ENCODE peak calls at places on chromosomes 12 and 14, in five cellular contexts. J, Z, I, G and W are unnamed samples.

GRCh38 chr12:130663510-130663909 is 52.6 kb downstream of the RIMBP2 start:
- DNase-seq in J (no peak), G (no peak), Z (no peak), I (no peak), W (no peak)

GRCh38 chr14:65753061-65753460 is 340.5 kb downstream of the FUT8 start:
- DNase-seq in G (no peak), I (no peak), Z (no peak), J (no peak), W (no peak)

GRCh38 chr14:93263416-93263815 is 56.4 kb downstream of the UBR7 start:
- DNase-seq in G (peak; percentile 5), Z (no peak), J (no peak), I (no peak), W (no peak)

GRCh38 chr14:76473381-76474263 is 97.7 kb downstream of the ESRRB start:
- DNase-seq in J (peak; percentile 82), Z (no peak), G (no peak), I (peak; percentile 67), W (no peak)

GRCh38 chr14:105475269-105475915 is 771 bp downstream of the CRIP2 start:
- DNase-seq in Z (no peak), G (no peak), I (no peak), J (no peak), W (no peak)

GRCh38 chr12:25806271-25806670 is 152.2 kb upstream of the RASSF8 start:
- DNase-seq in I (no peak), G (peak; percentile 58), Z (no peak), J (no peak), W (no peak)

GRCh38 chr14:77170045-77170444 is 11.6 kb upstream of the TMEM63C start:
- DNase-seq in Z (no peak), J (no peak), I (no peak), G (no peak), W (no peak)

GRCh38 chr14:20848316-20848954 is 42.8 kb upstream of the RNASE3 start:
- DNase-seq in J (no peak), I (no peak), G (no peak), Z (no peak), W (no peak)

GRCh38 chr14:102760485-102761193 is 16.6 kb upstream of the TRAF3 start:
- DNase-seq in G (no peak), Z (no peak), I (no peak), J (no peak), W (no peak)

GRCh38 chr12:72102150-72102549 is 163.5 kb downstream of the TPH2 start:
- DNase-seq in Z (no peak), I (no peak), J (no peak), G (no peak), W (no peak)

GRCh38 chr14:76135722-76136121 is 16.0 kb upstream of the GPATCH2L start:
- DNase-seq in J (no peak), Z (no peak), G (no peak), I (no peak), W (no peak)

GRCh38 chr12:47271800-47272230 is 192.1 kb upstream of the AMIGO2 start:
- DNase-seq in Z (no peak), J (no peak), G (no peak), I (no peak), W (no peak)

GRCh38 chr12:130162267-130162666 is at the start of gene FZD10:
- DNase-seq in I (peak; percentile 65), Z (peak; percentile 35), G (no peak), J (peak; percentile 52), W (no peak)

GRCh38 chr12:109131522-109132050 is 15.2 kb downstream of the ACACB start:
- DNase-seq in J (peak; percentile 78), G (no peak), I (no peak), Z (no peak), W (no peak)

GRCh38 chr12:14771651-14772137 is 31.6 kb downstream of the WBP11 start:
- DNase-seq in Z (no peak), I (no peak), J (no peak), G (no peak), W (no peak)

GRCh38 chr14:85534435-85534834 is 4.5 kb downstream of the FLRT2 start:
- DNase-seq in J (peak; percentile 46), G (peak; percentile 33), I (no peak), Z (no peak), W (no peak)

GRCh38 chr12:90945070-90945649 is 9.8 kb downstream of the CCER1 start:
- DNase-seq in Z (no peak), G (peak; percentile 59), J (peak; percentile 48), I (no peak), W (no peak)

GRCh38 chr14:59281613-59282012 is 93.1 kb downstream of the DAAM1 start:
- DNase-seq in J (no peak), G (peak; percentile 77), Z (no peak), I (no peak), W (no peak)

GRCh38 chr12:52318241-52318990 is 2.8 kb downstream of the KRT83 start:
- DNase-seq in Z (no peak), G (no peak), I (no peak), J (no peak), W (no peak)

GRCh38 chr14:86057018-86057667 is 527.2 kb downstream of the FLRT2 start:
- DNase-seq in Z (no peak), J (peak; percentile 63), I (no peak), G (peak; percentile 45), W (no peak)

GRCh38 chr12:34398366-34398705 is 376.0 kb downstream of the ALG10 start:
- DNase-seq in G (no peak), J (no peak), Z (peak; percentile 8), I (peak; percentile 53), W (no peak)

GRCh38 chr12:79844693-79845092 is 90.2 kb downstream of the PPP1R12A start:
- DNase-seq in I (no peak), Z (no peak), G (peak; percentile 77), J (no peak), W (no peak)

GRCh38 chr14:99733221-99733550 is 49.1 kb downstream of the CYP46A1 start:
- DNase-seq in J (no peak), G (no peak), I (no peak), Z (no peak), W (no peak)

GRCh38 chr14:54338696-54339317 is 58.0 kb upstream of the CDKN3 start:
- DNase-seq in Z (no peak), J (peak; percentile 29), I (no peak), G (peak; percentile 77), W (no peak)
- TF ChIP-seq CTCF in Z (peak; percentile 50), J (peak; percentile 66), I (peak; percentile 36), G (peak; percentile 68), W (peak; percentile 32)

GRCh38 chr14:91142214-91142668 is 28.4 kb downstream of the DGLUCY start:
- DNase-seq in Z (no peak), J (no peak), I (no peak), G (no peak), W (no peak)

GRCh38 chr14:91139776-91140175 is 25.9 kb downstream of the DGLUCY start:
- DNase-seq in Z (no peak), I (no peak), J (no peak), G (no peak), W (no peak)

GRCh38 chr14:91140672-91141071 is 26.8 kb downstream of the DGLUCY start:
- DNase-seq in I (no peak), G (peak; percentile 51), Z (no peak), J (peak; percentile 26), W (no peak)

GRCh38 chr14:91135039-91135438 is 21.2 kb downstream of the DGLUCY start:
- DNase-seq in G (no peak), I (no peak), J (no peak), Z (no peak), W (no peak)

DNA sequence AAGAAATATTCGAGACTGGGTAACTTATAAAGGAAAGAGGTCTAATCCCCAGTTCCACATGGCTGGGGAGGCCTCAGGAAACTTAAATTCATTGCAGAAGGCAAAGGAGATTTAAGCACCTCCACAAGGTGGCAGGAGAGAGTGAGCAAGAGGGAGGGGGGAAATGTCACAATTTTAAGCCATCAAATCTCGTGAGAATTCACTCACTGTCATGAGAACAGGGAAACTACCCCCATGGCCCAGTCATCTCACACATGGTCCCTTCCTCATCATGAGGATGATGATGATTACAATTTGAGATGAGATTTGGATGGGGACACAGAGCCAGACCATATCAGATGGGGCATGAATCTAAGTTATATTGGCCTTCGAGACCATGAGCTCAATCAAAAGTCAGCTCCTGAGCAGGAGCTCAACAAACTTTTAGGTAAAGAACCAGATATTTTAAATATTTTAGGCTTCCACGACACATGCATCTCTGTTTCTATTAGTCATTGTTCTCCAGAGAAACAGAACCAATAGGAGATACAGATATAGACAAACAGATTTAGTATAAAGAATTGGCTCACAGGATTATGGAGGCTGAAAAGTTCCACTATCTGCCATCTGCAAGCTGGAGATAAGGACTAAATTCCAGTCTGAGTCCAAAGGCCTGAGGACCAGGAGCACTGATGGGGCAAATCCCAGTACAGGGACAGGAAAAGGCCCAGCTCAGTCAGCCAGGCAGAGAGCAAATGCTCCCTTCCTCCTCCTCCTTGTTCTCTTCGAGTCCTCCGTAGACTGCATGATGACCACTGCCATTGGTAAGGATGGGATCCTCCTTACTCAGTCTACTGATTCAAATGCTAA is 24.9 kb downstream of the DGLUCY start:
- DNase-seq in J (no peak), G (peak; percentile 48), I (no peak), Z (no peak), W (no peak)
- TF ChIP-seq CTCF in J (peak; percentile 46), G (peak; percentile 57), I (peak; percentile 59), Z (peak; percentile 41), W (peak; percentile 51)

GRCh38 chr12:114361545-114361944 is 44.4 kb downstream of the TBX5 start:
- DNase-seq in Z (no peak), G (no peak), I (no peak), J (no peak), W (no peak)
- TF ChIP-seq CTCF in Z (no peak), G (no peak), I (no peak), J (no peak), W (no peak)

GRCh38 chr14:61559641-61560201 is 135.6 kb upstream of the HIF1A start:
- DNase-seq in J (no peak), I (no peak), G (no peak), Z (no peak), W (no peak)

GRCh38 chr14:61560323-61560722 is 135.0 kb upstream of the HIF1A start:
- DNase-seq in Z (no peak), I (no peak), J (peak; percentile 55), G (peak; percentile 54), W (no peak)

GRCh38 chr14:61561657-61562276 is 133.5 kb upstream of the HIF1A start:
- DNase-seq in G (peak; percentile 100), I (peak; percentile 74), J (peak; percentile 49), Z (no peak), W (no peak)

GRCh38 chr14:61562321-61563161 is 132.8 kb upstream of the HIF1A start:
- DNase-seq in I (no peak), J (no peak), G (peak; percentile 98), Z (no peak), W (no peak)

DNA sequence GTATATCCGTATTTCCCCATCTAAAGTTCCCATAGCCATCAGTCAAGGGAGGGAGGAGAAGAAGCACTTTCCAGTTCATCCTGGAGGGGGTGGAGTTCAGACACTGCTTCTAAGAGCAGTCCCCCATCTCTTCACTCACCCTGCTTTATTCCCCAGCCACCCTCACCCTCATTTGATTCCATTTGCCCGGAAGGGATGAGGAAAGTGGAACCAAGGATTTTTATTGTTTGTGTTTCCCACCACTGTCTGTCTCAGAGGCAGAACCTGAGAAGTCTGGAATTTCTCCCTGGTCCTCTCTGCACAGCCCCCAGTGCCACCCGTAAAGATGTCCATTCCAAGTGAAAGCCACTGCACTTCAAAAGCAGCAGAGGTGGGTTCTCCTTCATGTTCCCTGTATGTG is 134.2 kb upstream of the HIF1A start:
- DNase-seq in Z (no peak), J (no peak), I (no peak), G (peak; percentile 85), W (no peak)
- TF ChIP-seq CTCF in Z (no peak), J (peak; percentile 35), I (no peak), G (peak; percentile 45), W (no peak)